ENCODE peak calls at places on chromosomes 11 and 22, in nine cellular contexts. N is K562, S is GM12878, I is A549, V is GM23338, G is SK-N-SH, X is Panc1, K is HepG2, W is HCT116. B is an unnamed sample.

GRCh38 chr11:67264886-67265632 is 1.2 kb upstream of the GRK2 start:
- DNase-seq in N (no peak), S (no peak), I (no peak), V (no peak), G (no peak), X (no peak), K (no peak), W (no peak), B (no peak)

GRCh38 chr11:92225563-92226308 is 1.1 kb downstream of the FAT3 start:
- DNase-seq in N (no peak), S (no peak), I (no peak), V (peak; percentile 77), G (peak; percentile 71), X (no peak), K (no peak), W (no peak), B (no peak)

GRCh38 chr22:40396882-40397281 is 26.5 kb downstream of the SGSM3 start:
- DNase-seq in N (no peak), S (no peak), I (no peak), V (peak; percentile 79), G (peak; percentile 75), X (no peak), K (no peak), W (no peak), B (no peak)

GRCh38 chr11:118622376-118623290 is 15.2 kb downstream of the PHLDB1 start:
- DNase-seq in N (no peak), S (no peak), I (peak; percentile 38), V (no peak), G (peak; percentile 67), X (no peak), K (no peak), W (peak; percentile 68), B (no peak)

GRCh38 chr22:47607486-47607885 is 845.0 kb downstream of the TBC1D22A start:
- DNase-seq in N (no peak), S (no peak), I (no peak), V (no peak), G (no peak), X (no peak), K (no peak), W (no peak), B (no peak)

GRCh38 chr11:110187731-110188130 is 94.5 kb downstream of the ZC3H12C start:
- DNase-seq in N (no peak), S (no peak), I (no peak), V (no peak), G (no peak), X (no peak), K (no peak), W (no peak), B (no peak)

GRCh38 chr11:41879186-41879738 is 419.8 kb upstream of the LRRC4C start:
- DNase-seq in N (no peak), S (no peak), I (no peak), V (no peak), G (no peak), X (no peak), K (no peak), W (no peak), B (no peak)

GRCh38 chr11:12552677-12553076 is 121.5 kb upstream of the TEAD1 start:
- DNase-seq in N (no peak), S (no peak), I (no peak), V (no peak), G (no peak), X (no peak), K (no peak), W (no peak), B (no peak)

GRCh38 chr11:43282607-43283440 is 29.0 kb upstream of the API5 start:
- DNase-seq in N (peak; percentile 66), S (no peak), I (peak; percentile 25), V (peak; percentile 68), G (peak; percentile 56), X (peak; percentile 10), K (peak; percentile 9), W (peak; percentile 22), B (no peak)

GRCh38 chr22:26674211-26675190 is 17.1 kb downstream of the MIAT start:
- DNase-seq in N (peak; percentile 18), S (peak; percentile 37), I (no peak), V (no peak), G (no peak), X (no peak), K (no peak), W (no peak), B (no peak)

GRCh38 chr11:12245091-12245490 is 132.3 kb upstream of the PARVA start:
- DNase-seq in N (no peak), S (no peak), I (no peak), V (no peak), G (no peak), X (no peak), K (no peak), W (no peak), B (no peak)

GRCh38 chr11:11661356-11662040 is 39.7 kb upstream of the GALNT18 start:
- DNase-seq in N (no peak), S (no peak), I (no peak), V (peak; percentile 22), G (no peak), X (no peak), K (no peak), W (no peak), B (no peak)

GRCh38 chr11:120054016-120054752 is 83.7 kb downstream of the TRIM29 start:
- DNase-seq in N (no peak), S (no peak), I (no peak), V (no peak), G (no peak), X (no peak), K (no peak), W (no peak), B (no peak)

GRCh38 chr22:34886391-34886790 is 179.6 kb upstream of the ISX start:
- DNase-seq in N (no peak), S (no peak), I (no peak), V (no peak), G (no peak), X (no peak), K (no peak), W (no peak), B (no peak)

GRCh38 chr11:94776351-94777321 is 8.5 kb downstream of the AMOTL1 start:
- DNase-seq in N (no peak), S (no peak), I (no peak), V (no peak), G (no peak), X (no peak), K (no peak), W (no peak), B (no peak)

GRCh38 chr11:61955031-61955415 is 4.9 kb downstream of the BEST1 start:
- DNase-seq in N (no peak), S (no peak), I (peak; percentile 70), V (peak; percentile 79), G (no peak), X (no peak), K (peak; percentile 59), W (no peak), B (peak; percentile 91)

GRCh38 chr22:38681784-38682335 is at the start of gene TOMM22:
- DNase-seq in N (peak; percentile 81), S (peak; percentile 53), I (peak; percentile 87), V (peak; percentile 95), G (peak; percentile 91), X (no peak), K (peak; percentile 75), W (peak; percentile 72), B (peak; percentile 89)

GRCh38 chr11:46250071-46251052 is 27.1 kb upstream of the CREB3L1 start:
- DNase-seq in N (no peak), S (no peak), I (no peak), V (no peak), G (no peak), X (no peak), K (no peak), W (no peak), B (no peak)

GRCh38 chr11:12942157-12942556 is 67.0 kb upstream of the RASSF10 start:
- DNase-seq in N (peak; percentile 20), S (no peak), I (no peak), V (peak; percentile 35), G (no peak), X (no peak), K (no peak), W (no peak), B (no peak)

DNA sequence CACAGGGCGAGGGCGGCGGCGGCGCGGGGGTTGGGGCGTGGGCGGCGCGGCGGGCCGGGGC is at the start of gene RTN4R:
- DNase-seq in N (no peak), S (no peak), I (no peak), V (no peak), G (no peak), X (no peak), K (no peak), W (no peak), B (no peak)
- H3K4me3 ChIP-seq in N (peak within 1 kb of the TSS; percentile 48), S (no peak within 1 kb of the TSS), I (peak within 1 kb of the TSS; percentile 49), V (peak within 1 kb of the TSS; percentile 64), G (peak within 1 kb of the TSS; percentile 29), X (peak within 1 kb of the TSS; percentile 40), K (peak within 1 kb of the TSS; percentile 50), W (peak within 1 kb of the TSS; percentile 62), B (peak within 1 kb of the TSS; percentile 27)

GRCh38 chr11:83115992-83116641 is 40.8 kb upstream of the PCF11 start:
- DNase-seq in N (no peak), S (no peak), I (no peak), V (no peak), G (no peak), X (no peak), K (no peak), W (no peak), B (peak; percentile 28)

GRCh38 chr11:83112886-83113285 is 41.2 kb upstream of the RAB30 start:
- DNase-seq in N (no peak), S (no peak), I (no peak), V (no peak), G (no peak), X (no peak), K (no peak), W (no peak), B (no peak)

GRCh38 chr11:83118814-83119213 is 38.1 kb upstream of the PCF11 start:
- DNase-seq in N (no peak), S (no peak), I (no peak), V (no peak), G (no peak), X (no peak), K (no peak), W (no peak), B (no peak)

GRCh38 chr11:83119216-83119615 is 37.7 kb upstream of the PCF11 start:
- DNase-seq in N (no peak), S (no peak), I (no peak), V (no peak), G (no peak), X (no peak), K (no peak), W (no peak), B (no peak)

GRCh38 chr11:83115551-83115950 is 41.4 kb upstream of the PCF11 start:
- DNase-seq in N (no peak), S (no peak), I (no peak), V (peak; percentile 12), G (no peak), X (no peak), K (peak; percentile 66), W (no peak), B (no peak)
- TF ChIP-seq REST in N (no peak), S (no peak), I (no peak), V (no peak), G (no peak), X (no peak), K (no peak), W (no peak), B (no peak)

GRCh38 chr11:115185507-115185906 is 318.7 kb downstream of the CADM1 start:
- DNase-seq in N (no peak), S (no peak), I (no peak), V (no peak), G (no peak), X (no peak), K (no peak), W (no peak), B (no peak)
- H3K27ac ChIP-seq in N (no peak overlapping the region), S (no peak overlapping the region), I (no peak overlapping the region), V (no peak overlapping the region), G (no peak overlapping the region), X (no peak overlapping the region), K (no peak overlapping the region), W (no peak overlapping the region), B (no peak overlapping the region)

GRCh38 chr22:44109417-44109816 is 71.3 kb upstream of the PARVG start:
- DNase-seq in N (no peak), S (no peak), I (no peak), V (no peak), G (peak; percentile 47), X (no peak), K (no peak), W (no peak), B (no peak)
- H3K4me3 ChIP-seq in N (no peak overlapping the region), S (no peak overlapping the region), I (no peak overlapping the region), V (no peak overlapping the region), G (no peak overlapping the region), X (no peak overlapping the region), K (no peak overlapping the region), W (no peak overlapping the region), B (no peak overlapping the region)